ENCODE peak calls at places on chromosome 18, in seven cellular contexts. I is GM12891, W is K562, N is H1, M is SK-N-SH, Y is HepG2, U is GM12878. O is an unnamed sample.

GRCh38 chr18:56574827-56575226 is 63.6 kb downstream of the TXNL1 start:
- DNase-seq in N (no peak), Y (no peak), M (no peak), W (peak), U (no peak), I (no peak), O (no peak)

GRCh38 chr18:11149441-11150270 is at the start of gene PIEZO2:
- DNase-seq in M (peak), U (peak), N (peak), Y (peak), I (peak), W (peak), O (peak)

GRCh38 chr18:22433960-22434359 is 16.2 kb upstream of the CTAGE1 start:
- DNase-seq in I (no peak), N (no peak), M (no peak), W (no peak), U (no peak), Y (no peak), O (no peak)

GRCh38 chr18:50696929-50697328 is 122.9 kb downstream of the MRO start:
- DNase-seq in U (no peak), W (no peak), Y (no peak), M (no peak), I (no peak), N (no peak), O (no peak)

GRCh38 chr18:4134691-4135090 is 320.4 kb downstream of the DLGAP1 start:
- DNase-seq in Y (no peak), I (no peak), W (no peak), U (no peak), N (no peak), M (no peak), O (no peak)

GRCh38 chr18:52237551-52237950 is 102.4 kb upstream of the DCC start:
- DNase-seq in U (no peak), M (no peak), Y (no peak), N (no peak), W (no peak), I (no peak), O (no peak)

GRCh38 chr18:3845176-3845575 is 395.2 kb downstream of the TGIF1 start:
- DNase-seq in Y (no peak), N (no peak), W (no peak), M (no peak), U (no peak), I (no peak), O (no peak)

GRCh38 chr18:75244336-75244735 is 33.7 kb downstream of the TSHZ1 start:
- DNase-seq in N (peak), U (no peak), Y (peak), W (peak), M (peak), I (no peak), O (no peak)

GRCh38 chr18:32669549-32670165 is 103.2 kb downstream of the KLHL14 start:
- DNase-seq in Y (peak), W (no peak), N (peak), M (peak), U (no peak), I (no peak), O (no peak)

GRCh38 chr18:23154021-23154420 is 18.7 kb downstream of the CABLES1 start:
- DNase-seq in U (no peak), W (no peak), Y (no peak), I (no peak), M (no peak), N (no peak), O (no peak)

GRCh38 chr18:30623401-30624065 is 419.0 kb downstream of the DSC3 start:
- DNase-seq in W (no peak), U (no peak), I (no peak), Y (no peak), N (no peak), M (no peak), O (no peak)

GRCh38 chr18:63313409-63313917 is 6.1 kb downstream of the BCL2 start:
- DNase-seq in N (no peak), M (no peak), W (no peak), I (no peak), U (no peak), Y (no peak), O (no peak)

GRCh38 chr18:3604626-3605408 is 154.8 kb downstream of the TGIF1 start:
- DNase-seq in Y (peak), N (no peak), M (no peak), U (peak), I (no peak), W (peak), O (no peak)

GRCh38 chr18:47050468-47050867 is 15.0 kb upstream of the ELOA2 start:
- DNase-seq in W (peak), I (no peak), U (no peak), Y (peak), M (peak), N (no peak), O (no peak)

GRCh38 chr18:32175265-32175664 is 14.6 kb upstream of the MEP1B start:
- DNase-seq in N (no peak), Y (no peak), W (no peak), M (no peak), I (no peak), U (no peak), O (no peak)

GRCh38 chr18:61464551-61465102 is 131.4 kb downstream of the CDH20 start:
- DNase-seq in M (no peak), I (no peak), U (no peak), Y (no peak), W (no peak), N (no peak), O (no peak)

GRCh38 chr18:78506031-78506461 is 473.6 kb upstream of the SALL3 start:
- DNase-seq in M (no peak), U (no peak), N (peak), W (no peak), Y (peak), I (no peak), O (no peak)

GRCh38 chr18:30858562-30858961 is 184.0 kb downstream of the DSC3 start:
- DNase-seq in M (no peak), Y (no peak), U (no peak), W (no peak), N (no peak), I (no peak), O (no peak)

GRCh38 chr18:74590606-74591005 is 7.1 kb upstream of the ZNF407 start:
- DNase-seq in W (no peak), I (no peak), U (no peak), N (no peak), M (no peak), Y (no peak), O (no peak)

GRCh38 chr18:27752944-27753343 is 424.0 kb downstream of the CDH2 start:
- DNase-seq in Y (no peak), I (no peak), W (no peak), M (no peak), U (no peak), N (no peak), O (no peak)

GRCh38 chr18:64416990-64417389 is 268.1 kb upstream of the LINC00305 start:
- DNase-seq in Y (no peak), N (no peak), M (no peak), W (no peak), I (no peak), U (no peak), O (no peak)

GRCh38 chr18:13629841-13630747 is 96.3 kb downstream of the FAM210A start:
- DNase-seq in U (peak), W (peak), M (peak), Y (peak), N (no peak), I (peak), O (peak)

GRCh38 chr18:33201509-33201926 is 239.0 kb downstream of the CCDC178 start:
- DNase-seq in U (no peak), I (no peak), Y (peak), M (peak), N (peak), W (peak), O (no peak)

GRCh38 chr18:79496237-79496977 is 100.7 kb downstream of the NFATC1 start:
- DNase-seq in N (no peak), W (no peak), I (no peak), Y (no peak), U (no peak), M (no peak), O (no peak)

GRCh38 chr18:74367905-74368304 is 52.3 kb downstream of the C18orf63 start:
- DNase-seq in N (no peak), Y (no peak), M (no peak), I (no peak), U (no peak), W (no peak), O (no peak)

GRCh38 chr18:56516769-56517168 is 121.6 kb downstream of the TXNL1 start:
- DNase-seq in M (no peak), N (no peak), W (no peak), U (no peak), I (no peak), Y (no peak), O (no peak)

GRCh38 chr18:74478876-74479275 is 17.3 kb upstream of the CNDP2 start:
- DNase-seq in N (no peak), M (no peak), I (no peak), W (no peak), U (no peak), Y (no peak), O (no peak)

GRCh38 chr18:3211236-3211992 is 8.4 kb downstream of the MYOM1 start:
- DNase-seq in Y (peak), I (no peak), M (no peak), N (no peak), W (peak), U (no peak), O (no peak)

GRCh38 chr18:42038936-42039335 is 83.9 kb downstream of the PIK3C3 start:
- DNase-seq in M (no peak), I (no peak), W (no peak), Y (no peak), N (no peak), U (no peak), O (no peak)

GRCh38 chr18:34707670-34708069 is 2.4 kb upstream of the DTNA start:
- DNase-seq in M (no peak), N (no peak), W (no peak), I (no peak), U (no peak), Y (no peak), O (no peak)

GRCh38 chr18:40738321-40738880 is 1216.6 kb upstream of the PIK3C3 start:
- DNase-seq in W (no peak), I (no peak), N (no peak), M (no peak), U (peak), Y (no peak), O (no peak)

GRCh38 chr18:58848685-58849084 is 16.0 kb upstream of the ZNF532 start:
- DNase-seq in U (no peak), M (no peak), Y (no peak), I (no peak), W (no peak), N (no peak), O (no peak)

GRCh38 chr18:58845913-58846312 is 18.8 kb upstream of the ZNF532 start:
- DNase-seq in I (no peak), M (no peak), Y (no peak), W (no peak), U (no peak), N (no peak), O (no peak)

GRCh38 chr18:58844871-58845270 is 19.8 kb upstream of the ZNF532 start:
- DNase-seq in W (no peak), N (no peak), Y (no peak), M (no peak), I (no peak), U (no peak), O (no peak)

GRCh38 chr18:58846325-58846724 is 18.4 kb upstream of the ZNF532 start:
- DNase-seq in U (no peak), N (no peak), M (no peak), W (no peak), I (no peak), Y (no peak), O (no peak)

GRCh38 chr18:58847383-58848071 is 17.1 kb upstream of the ZNF532 start:
- DNase-seq in Y (no peak), M (no peak), W (no peak), I (no peak), N (peak), U (no peak), O (peak)
- TF ChIP-seq POLR2AphosphoS5 in Y (no peak), M (no peak), W (no peak), I (no peak), N (peak), U (no peak), O (no peak)

GRCh38 chr18:44701227-44701626 is 20.5 kb downstream of the SETBP1 start:
- DNase-seq in Y (no peak), N (no peak), U (no peak), I (no peak), W (no peak), M (no peak), O (no peak)

GRCh38 chr18:44702594-44702993 is 21.9 kb downstream of the SETBP1 start:
- DNase-seq in N (no peak), Y (no peak), M (no peak), U (no peak), W (no peak), I (no peak), O (no peak)

GRCh38 chr18:44698518-44698917 is 17.8 kb downstream of the SETBP1 start:
- DNase-seq in W (no peak), M (no peak), Y (no peak), N (no peak), I (no peak), U (no peak), O (no peak)

GRCh38 chr18:44699571-44700261 is 19.0 kb downstream of the SETBP1 start:
- DNase-seq in I (no peak), M (no peak), Y (no peak), U (no peak), N (no peak), W (no peak), O (no peak)

DNA sequence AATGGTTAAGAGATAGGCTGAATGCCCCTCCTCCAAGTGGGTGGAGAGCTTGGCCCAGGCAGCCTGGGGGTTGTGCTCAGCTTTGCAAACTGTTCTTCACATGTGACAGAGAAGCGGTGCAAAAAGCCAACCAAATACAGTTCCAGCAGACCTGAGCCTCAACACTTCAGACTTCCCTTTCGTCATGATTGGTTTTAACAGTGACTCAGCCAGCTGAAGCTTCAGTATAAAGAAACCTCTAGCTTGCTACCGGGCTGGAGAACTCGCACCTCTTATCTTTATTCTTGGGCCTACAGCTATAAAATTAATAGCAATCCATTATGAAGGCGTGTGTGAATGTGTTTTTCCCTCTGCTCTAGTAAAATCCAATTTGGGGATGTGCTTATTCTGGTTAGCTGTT is 20.0 kb downstream of the SETBP1 start:
- DNase-seq in W (no peak), I (no peak), Y (no peak), U (no peak), N (no peak), M (no peak), O (peak)
- TF ChIP-seq TAF1 in W (no peak), I (no peak), Y (no peak), U (no peak), N (no peak), M (no peak), O (no peak)

GRCh38 chr18:54957987-54958386 is 1.3 kb downstream of the CCDC68 start:
- DNase-seq in M (no peak), N (no peak), I (no peak), W (peak), Y (no peak), U (no peak), O (no peak)
- TF ChIP-seq POLR2AphosphoS5 in M (no peak), N (no peak), I (no peak), W (no peak), Y (no peak), U (no peak), O (no peak)

DNA sequence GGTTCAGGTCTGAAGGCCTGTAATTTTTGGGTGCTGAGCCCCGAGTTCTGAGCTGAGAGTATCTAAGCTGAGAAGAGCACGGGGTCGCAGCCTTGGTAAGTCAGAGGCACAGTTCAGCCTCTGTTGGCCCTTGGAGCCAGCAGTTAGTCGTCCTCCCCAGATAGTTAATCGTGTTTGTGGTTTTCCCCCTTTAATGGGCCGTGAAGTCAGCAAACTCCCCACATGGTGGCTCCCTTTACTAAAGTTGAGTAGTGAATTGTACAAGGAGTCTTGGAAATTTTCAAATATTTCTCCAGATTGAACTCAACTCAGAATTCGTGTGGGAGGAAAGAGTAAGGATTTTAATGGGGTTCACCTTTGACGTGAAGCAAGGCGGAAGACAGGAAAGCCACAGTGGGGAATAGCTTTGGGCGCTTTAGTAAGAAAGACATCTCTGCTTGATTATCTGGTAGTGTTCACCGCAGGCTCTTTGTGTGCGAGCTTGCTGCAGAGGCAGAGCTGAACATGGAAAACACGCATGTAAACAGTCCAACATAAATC is 2.4 kb upstream of the ADCYAP1 start:
- DNase-seq in M (no peak), U (no peak), N (no peak), I (no peak), Y (no peak), W (peak), O (no peak)
- TF ChIP-seq TAF1 in M (no peak), U (no peak), N (no peak), I (no peak), Y (no peak), W (no peak), O (no peak)

GRCh38 chr18:48715651-48716354 is 177.0 kb downstream of the CTIF start:
- DNase-seq in W (no peak), N (no peak), Y (no peak), I (peak), M (no peak), U (no peak), O (no peak)
- TF ChIP-seq POLR2AphosphoS5 in W (no peak), N (no peak), Y (no peak), I (no peak), M (no peak), U (no peak), O (no peak)

GRCh38 chr18:9971313-9971920 is 57.6 kb downstream of the VAPA start:
- DNase-seq in Y (peak), U (peak), N (peak), I (no peak), M (peak), W (peak), O (no peak)
- TF ChIP-seq TAF1 in Y (no peak), U (no peak), N (no peak), I (no peak), M (no peak), W (no peak), O (no peak)

GRCh38 chr18:26710460-26711096 is 154.9 kb downstream of the AQP4 start:
- DNase-seq in N (no peak), M (no peak), U (peak), Y (no peak), I (peak), W (no peak), O (peak)
- TF ChIP-seq POLR2AphosphoS5 in N (no peak), M (no peak), U (no peak), Y (no peak), I (no peak), W (no peak), O (no peak)

GRCh38 chr18:77001041-77001440 is 131.5 kb downstream of the MBP start:
- DNase-seq in I (no peak), U (no peak), W (no peak), N (no peak), M (no peak), Y (no peak), O (no peak)

GRCh38 chr18:77000527-77000926 is 132.1 kb downstream of the MBP start:
- DNase-seq in I (peak), U (no peak), W (peak), N (peak), M (peak), Y (no peak), O (no peak)

GRCh38 chr18:77004555-77005380 is 127.8 kb downstream of the MBP start:
- DNase-seq in W (no peak), M (no peak), I (no peak), U (no peak), N (no peak), Y (no peak), O (no peak)

GRCh38 chr18:77002496-77002895 is 130.1 kb downstream of the MBP start:
- DNase-seq in Y (peak), I (no peak), U (no peak), W (no peak), N (no peak), M (no peak), O (no peak)

DNA sequence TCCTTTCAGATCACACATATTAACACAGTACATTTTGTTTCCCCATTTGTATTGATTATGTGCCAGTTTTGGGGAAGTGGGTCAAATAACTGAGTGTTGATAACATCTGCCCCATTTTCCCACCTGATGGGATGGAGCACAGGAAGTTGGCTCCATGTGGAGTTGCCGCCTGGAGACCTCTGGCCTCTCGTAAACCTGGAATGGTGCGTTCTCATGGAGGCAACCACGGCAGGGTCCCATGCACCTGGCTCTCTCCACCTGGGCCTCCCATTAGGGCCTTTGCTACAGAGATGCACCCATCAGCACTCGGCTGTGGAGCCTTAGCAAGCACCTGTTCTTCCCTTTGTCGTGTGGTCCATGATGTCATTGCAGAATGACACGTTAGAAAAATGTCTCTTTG is 130.6 kb downstream of the MBP start:
- DNase-seq in Y (no peak), I (no peak), M (no peak), W (no peak), U (no peak), N (no peak), O (no peak)
- TF ChIP-seq TAF1 in Y (no peak), I (no peak), M (no peak), W (no peak), U (no peak), N (no peak), O (no peak)

DNA sequence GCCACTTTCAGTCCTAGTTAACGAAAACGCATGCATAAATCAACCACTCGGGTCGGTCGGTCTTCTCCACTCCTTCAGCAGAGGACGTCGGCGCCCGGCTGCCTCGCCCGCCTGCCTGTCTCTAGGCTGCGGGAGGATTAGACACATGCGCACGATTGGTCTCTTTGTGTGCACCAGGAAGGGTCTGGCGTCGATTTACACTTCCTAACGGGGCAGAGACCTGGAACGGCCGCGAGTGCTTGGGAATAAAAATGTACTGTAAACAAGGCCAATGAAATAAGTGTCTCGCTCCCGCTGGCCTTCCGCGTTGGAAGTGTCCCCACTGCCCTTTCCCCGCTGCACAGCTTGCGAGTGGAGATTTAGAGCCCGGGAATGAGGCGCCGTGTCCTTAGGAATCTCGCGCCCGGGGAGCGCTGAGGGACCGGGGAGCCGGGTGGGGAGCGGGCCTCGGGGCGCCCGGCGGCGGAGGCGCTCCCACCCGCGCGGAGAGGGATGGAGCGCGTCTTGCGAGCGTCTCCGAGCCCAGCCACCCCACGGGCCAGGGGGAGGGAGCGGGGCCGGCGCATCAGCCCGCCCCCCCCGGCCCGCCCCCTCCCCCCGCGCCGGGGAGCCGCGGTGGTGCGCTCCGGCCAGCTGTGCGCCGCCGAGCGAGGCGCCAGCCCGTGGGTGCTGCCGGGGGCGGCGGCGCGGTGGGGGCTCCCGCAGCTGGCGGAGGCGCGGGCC is at the start of gene DOK6:
- DNase-seq in W (no peak), N (peak), Y (peak), M (peak), U (no peak), I (no peak), O (peak)
- TF ChIP-seq POLR2AphosphoS5 in W (no peak), N (no peak), Y (peak), M (peak), U (no peak), I (no peak), O (no peak)